ENCODE peak calls at places on chromosomes 5 and 9, in seven cellular contexts. V is activated CD4-positive, alpha-beta T cell treated with anti-CD3 and anti-CD28 coated beads, Interleukin-2, amount 50 U/mL, for 1 hour; W is activated CD8-positive, alpha-beta memory T cell treated with anti-CD3 and anti-CD28 coated beads for 1 hour; D is NCI-H2107; S is stimulated activated CD8-positive, alpha-beta memory T cell treated with anti-CD3 and anti-CD28 coated beads, Interleukin-15, amount 100 ng/mL, for 48 hours; K is CD8-positive, alpha-beta memory T cell; U is stomach. L is an unnamed sample.

GRCh38 chr9:135075234-135076142 is 12.0 kb upstream of the OLFM1 start:
- DNase-seq in V (no peak), W (no peak), D (no peak), S (no peak), K (no peak), U (peak), L (no peak)

GRCh38 chr9:74512416-74512815 is 15.3 kb downstream of the RORB start:
- DNase-seq in V (no peak), W (no peak), D (no peak), S (no peak), K (no peak), U (no peak), L (no peak)

GRCh38 chr9:94511134-94511942 is 43.5 kb upstream of the PCAT7 start:
- DNase-seq in V (no peak), W (no peak), D (no peak), S (no peak), K (no peak), U (no peak), L (no peak)

GRCh38 chr9:70696694-70697335 is 282.4 kb upstream of the KLF9 start:
- DNase-seq in V (no peak), W (no peak), D (no peak), S (no peak), K (no peak), U (no peak), L (no peak)

GRCh38 chr9:4787876-4788275 is 4.9 kb upstream of the RCL1 start:
- DNase-seq in V (no peak), W (no peak), D (no peak), S (no peak), K (no peak), U (no peak), L (no peak)

GRCh38 chr5:151098185-151098813 is 17.5 kb upstream of the TNIP1 start:
- DNase-seq in V (no peak), W (no peak), D (no peak), S (peak), K (peak), U (no peak), L (no peak)

GRCh38 chr9:69674741-69675438 is 2.7 kb upstream of the APBA1 start:
- DNase-seq in V (no peak), W (no peak), D (no peak), S (no peak), K (no peak), U (no peak), L (no peak)

GRCh38 chr5:59317023-59317771 is 576.3 kb downstream of the PDE4D start:
- DNase-seq in V (no peak), W (no peak), D (peak), S (no peak), K (no peak), U (no peak), L (no peak)

GRCh38 chr5:78746990-78747389 is 98.4 kb upstream of the LHFPL2 start:
- DNase-seq in V (no peak), W (no peak), D (no peak), S (no peak), K (no peak), U (no peak), L (no peak)

GRCh38 chr9:130382636-130383349 is 62.0 kb upstream of the ASS1 start:
- DNase-seq in V (no peak), W (no peak), D (no peak), S (no peak), K (no peak), U (no peak), L (no peak)

GRCh38 chr5:118889165-118889564 is 99.2 kb downstream of the DTWD2 start:
- DNase-seq in V (no peak), W (no peak), D (no peak), S (no peak), K (no peak), U (no peak), L (no peak)

GRCh38 chr5:163724305-163724704 is 218.9 kb downstream of the MAT2B start:
- DNase-seq in V (no peak), W (no peak), D (no peak), S (no peak), K (no peak), U (no peak), L (no peak)

GRCh38 chr5:83577036-83577636 is 105.6 kb downstream of the VCAN start:
- DNase-seq in V (no peak), W (no peak), D (no peak), S (no peak), K (no peak), U (peak), L (no peak)

GRCh38 chr9:93625000-93625399 is 48.6 kb downstream of the PHF2 start:
- DNase-seq in V (no peak), W (no peak), D (no peak), S (no peak), K (no peak), U (no peak), L (no peak)

GRCh38 chr5:12526113-12526512 is 621.9 kb upstream of the CTNND2 start:
- DNase-seq in V (no peak), W (no peak), D (no peak), S (no peak), K (no peak), U (no peak), L (no peak)

GRCh38 chr9:78368236-78368635 is 71.3 kb downstream of the PSAT1 start:
- DNase-seq in V (no peak), W (no peak), D (no peak), S (no peak), K (no peak), U (no peak), L (no peak)

GRCh38 chr5:144142030-144142825 is 28.2 kb downstream of the YIPF5 start:
- DNase-seq in V (no peak), W (no peak), D (no peak), S (no peak), K (no peak), U (no peak), L (no peak)

GRCh38 chr9:101465330-101465915 is 29.8 kb upstream of the ALDOB start:
- DNase-seq in V (no peak), W (no peak), D (no peak), S (no peak), K (no peak), U (peak), L (no peak)

GRCh38 chr5:102792705-102793104 is 37.6 kb downstream of the PAM start:
- DNase-seq in V (no peak), W (no peak), D (no peak), S (no peak), K (no peak), U (no peak), L (no peak)

GRCh38 chr9:91746357-91746756 is 203.7 kb downstream of the ROR2 start:
- DNase-seq in V (no peak), W (no peak), D (no peak), S (no peak), K (no peak), U (no peak), L (no peak)

GRCh38 chr5:139745121-139745799 is 50.3 kb upstream of the PSD2 start:
- DNase-seq in V (no peak), W (no peak), D (no peak), S (peak), K (no peak), U (no peak), L (no peak)

GRCh38 chr9:137113385-137114159 is 961 bp downstream of the DPP7 start:
- DNase-seq in V (peak), W (no peak), D (no peak), S (no peak), K (no peak), U (no peak), L (no peak)

GRCh38 chr5:107389130-107389553 is 281.6 kb downstream of the EFNA5 start:
- DNase-seq in V (no peak), W (no peak), D (no peak), S (no peak), K (no peak), U (peak), L (no peak)

L was measured in esophagus squamous epithelium.